ENCODE peak calls at places on chromosomes 11 and 22, in five cellular contexts. One of them, this sample, is unnamed.
A peak's percentile ranks its signal among the peaks of the same experiment; 100 is the strongest.

GRCh38 chr11:63667993-63668392 is 3.2 kb downstream of the ATL3 start:
- DNase-seq in transverse colon: no peak
- DNase-seq in stimulated activated CD4-positive, alpha-beta T cell treated with anti-CD3 and anti-CD28 coated beads, Interleukin-4, amount 100 ng/mL, for 48 hours: no peak
- DNase-seq in HFF-Myc: peak; percentile 79
- DNase-seq in tibial artery: no peak
- DNase-seq in this sample: peak; percentile 71

GRCh38 chr11:110034816-110035215 is 58.4 kb upstream of the ZC3H12C start:
- DNase-seq in transverse colon: no peak
- DNase-seq in stimulated activated CD4-positive, alpha-beta T cell treated with anti-CD3 and anti-CD28 coated beads, Interleukin-4, amount 100 ng/mL, for 48 hours: no peak
- DNase-seq in HFF-Myc: no peak
- DNase-seq in tibial artery: no peak
- DNase-seq in this sample: peak; percentile 33

GRCh38 chr11:117523680-117524079 is 196.0 kb downstream of the CEP164 start:
- DNase-seq in tibial artery: no peak
- DNase-seq in transverse colon: no peak
- DNase-seq in HFF-Myc: no peak
- DNase-seq in stimulated activated CD4-positive, alpha-beta T cell treated with anti-CD3 and anti-CD28 coated beads, Interleukin-4, amount 100 ng/mL, for 48 hours: no peak
- DNase-seq in this sample: no peak

GRCh38 chr11:36090351-36091245 is 146.7 kb downstream of the LDLRAD3 start:
- DNase-seq in tibial artery: no peak
- DNase-seq in stimulated activated CD4-positive, alpha-beta T cell treated with anti-CD3 and anti-CD28 coated beads, Interleukin-4, amount 100 ng/mL, for 48 hours: no peak
- DNase-seq in HFF-Myc: no peak
- DNase-seq in transverse colon: no peak
- DNase-seq in this sample: no peak

GRCh38 chr22:39937881-39938280 is 22.3 kb upstream of the TMA7B start:
- DNase-seq in transverse colon: no peak
- DNase-seq in tibial artery: no peak
- DNase-seq in stimulated activated CD4-positive, alpha-beta T cell treated with anti-CD3 and anti-CD28 coated beads, Interleukin-4, amount 100 ng/mL, for 48 hours: no peak
- DNase-seq in HFF-Myc: no peak
- DNase-seq in this sample: no peak

GRCh38 chr11:116595305-116595880 is 177.4 kb downstream of the BUD13 start:
- DNase-seq in transverse colon: no peak
- DNase-seq in tibial artery: no peak
- DNase-seq in HFF-Myc: no peak
- DNase-seq in stimulated activated CD4-positive, alpha-beta T cell treated with anti-CD3 and anti-CD28 coated beads, Interleukin-4, amount 100 ng/mL, for 48 hours: no peak
- DNase-seq in this sample: no peak

GRCh38 chr11:69216609-69217008 is 60.9 kb downstream of the SMIM38 start:
- DNase-seq in HFF-Myc: no peak
- DNase-seq in transverse colon: no peak
- DNase-seq in tibial artery: no peak
- DNase-seq in stimulated activated CD4-positive, alpha-beta T cell treated with anti-CD3 and anti-CD28 coated beads, Interleukin-4, amount 100 ng/mL, for 48 hours: no peak
- DNase-seq in this sample: no peak

GRCh38 chr11:45104006-45104789 is 42.2 kb upstream of the PRDM11 start:
- DNase-seq in tibial artery: no peak
- DNase-seq in HFF-Myc: no peak
- DNase-seq in stimulated activated CD4-positive, alpha-beta T cell treated with anti-CD3 and anti-CD28 coated beads, Interleukin-4, amount 100 ng/mL, for 48 hours: no peak
- DNase-seq in transverse colon: no peak
- DNase-seq in this sample: no peak

GRCh38 chr11:45144126-45145082 is 2.0 kb upstream of the PRDM11 start:
- DNase-seq in HFF-Myc: no peak
- DNase-seq in stimulated activated CD4-positive, alpha-beta T cell treated with anti-CD3 and anti-CD28 coated beads, Interleukin-4, amount 100 ng/mL, for 48 hours: no peak
- DNase-seq in tibial artery: no peak
- DNase-seq in transverse colon: no peak
- DNase-seq in this sample: no peak

GRCh38 chr11:70790671-70791300 is 392.5 kb downstream of the CTTN start:
- DNase-seq in stimulated activated CD4-positive, alpha-beta T cell treated with anti-CD3 and anti-CD28 coated beads, Interleukin-4, amount 100 ng/mL, for 48 hours: no peak
- DNase-seq in HFF-Myc: no peak
- DNase-seq in transverse colon: no peak
- DNase-seq in tibial artery: no peak
- DNase-seq in this sample: no peak

GRCh38 chr22:48800886-48801607 is 1026.6 kb downstream of the BRD1 start:
- DNase-seq in tibial artery: no peak
- DNase-seq in transverse colon: no peak
- DNase-seq in stimulated activated CD4-positive, alpha-beta T cell treated with anti-CD3 and anti-CD28 coated beads, Interleukin-4, amount 100 ng/mL, for 48 hours: no peak
- DNase-seq in HFF-Myc: no peak
- DNase-seq in this sample: no peak

GRCh38 chr11:116275634-116276033 is 497.2 kb downstream of the BUD13 start:
- DNase-seq in HFF-Myc: no peak
- DNase-seq in transverse colon: no peak
- DNase-seq in stimulated activated CD4-positive, alpha-beta T cell treated with anti-CD3 and anti-CD28 coated beads, Interleukin-4, amount 100 ng/mL, for 48 hours: no peak
- DNase-seq in tibial artery: no peak
- DNase-seq in this sample: no peak

GRCh38 chr11:87892291-87892690 is 283.0 kb downstream of the RAB38 start:
- DNase-seq in stimulated activated CD4-positive, alpha-beta T cell treated with anti-CD3 and anti-CD28 coated beads, Interleukin-4, amount 100 ng/mL, for 48 hours: no peak
- DNase-seq in transverse colon: no peak
- DNase-seq in HFF-Myc: no peak
- DNase-seq in tibial artery: no peak
- DNase-seq in this sample: no peak

GRCh38 chr11:35598254-35599125 is 19.8 kb upstream of the FJX1 start:
- DNase-seq in stimulated activated CD4-positive, alpha-beta T cell treated with anti-CD3 and anti-CD28 coated beads, Interleukin-4, amount 100 ng/mL, for 48 hours: no peak
- DNase-seq in transverse colon: no peak
- DNase-seq in HFF-Myc: no peak
- DNase-seq in tibial artery: no peak
- DNase-seq in this sample: no peak

GRCh38 chr11:14499178-14499559 is 442 bp downstream of the COPB1 start:
- DNase-seq in stimulated activated CD4-positive, alpha-beta T cell treated with anti-CD3 and anti-CD28 coated beads, Interleukin-4, amount 100 ng/mL, for 48 hours: peak; percentile 23
- DNase-seq in HFF-Myc: no peak
- DNase-seq in transverse colon: peak; percentile 53
- DNase-seq in tibial artery: peak; percentile 28
- DNase-seq in this sample: no peak

GRCh38 chr11:112024778-112025678 is at the start of gene DLAT:
- DNase-seq in stimulated activated CD4-positive, alpha-beta T cell treated with anti-CD3 and anti-CD28 coated beads, Interleukin-4, amount 100 ng/mL, for 48 hours: peak; percentile 82
- DNase-seq in tibial artery: peak; percentile 80
- DNase-seq in HFF-Myc: peak; percentile 45
- DNase-seq in transverse colon: peak; percentile 93
- DNase-seq in this sample: peak; percentile 57

GRCh38 chr22:48600681-48601080 is 1227.0 kb downstream of the BRD1 start:
- DNase-seq in HFF-Myc: no peak
- DNase-seq in stimulated activated CD4-positive, alpha-beta T cell treated with anti-CD3 and anti-CD28 coated beads, Interleukin-4, amount 100 ng/mL, for 48 hours: no peak
- DNase-seq in transverse colon: no peak
- DNase-seq in tibial artery: no peak
- DNase-seq in this sample: no peak

GRCh38 chr11:94130589-94131362 is 2.1 kb downstream of the PANX1 start:
- DNase-seq in stimulated activated CD4-positive, alpha-beta T cell treated with anti-CD3 and anti-CD28 coated beads, Interleukin-4, amount 100 ng/mL, for 48 hours: no peak
- DNase-seq in HFF-Myc: no peak
- DNase-seq in tibial artery: peak; percentile 71
- DNase-seq in transverse colon: no peak
- DNase-seq in this sample: no peak

This sample was measured in COLO829.